ENCODE peak calls at places on chromosomes 16 and 17, in seven cellular contexts. T, Y, O, B, A, J and R are unnamed samples.

GRCh38 chr17:67488161-67488560 is 111.1 kb downstream of the PITPNC1 start:
- DNase-seq in T (no peak), Y (peak; percentile 57), O (no peak), B (no peak), A (no peak), J (peak; percentile 68), R (no peak)

GRCh38 chr16:79257958-79258490 is 342.5 kb downstream of the MAF start:
- DNase-seq in T (no peak), Y (no peak), O (no peak), B (no peak), A (no peak), J (no peak), R (no peak)

GRCh38 chr17:68906638-68907037 is 48.6 kb downstream of the ABCA8 start:
- DNase-seq in T (no peak), Y (no peak), O (peak; percentile 6), B (no peak), A (no peak), J (no peak), R (no peak)

GRCh38 chr16:83774066-83774465 is 33.7 kb upstream of the HSBP1 start:
- DNase-seq in T (no peak), Y (no peak), O (no peak), B (no peak), A (no peak), J (no peak), R (no peak)

GRCh38 chr17:68665373-68665772 is 64.2 kb upstream of the FAM20A start:
- DNase-seq in T (no peak), Y (no peak), O (no peak), B (no peak), A (no peak), J (no peak), R (no peak)

GRCh38 chr17:39548494-39548893 is 59.2 kb downstream of the NEUROD2 start:
- DNase-seq in T (no peak), Y (peak; percentile 36), O (no peak), B (no peak), A (no peak), J (no peak), R (no peak)

GRCh38 chr16:154223-155030 is 2.0 kb downstream of the HBZ start:
- DNase-seq in T (no peak), Y (no peak), O (peak; percentile 28), B (peak; percentile 27), A (peak; percentile 17), J (no peak), R (no peak)

GRCh38 chr16:27642753-27643152 is 92.8 kb downstream of the KATNIP start:
- DNase-seq in T (peak; percentile 11), Y (no peak), O (no peak), B (no peak), A (no peak), J (no peak), R (no peak)

GRCh38 chr17:16466407-16466806 is 25.6 kb downstream of the LRRC75A start:
- DNase-seq in T (no peak), Y (no peak), O (no peak), B (peak; percentile 55), A (no peak), J (no peak), R (no peak)

GRCh38 chr17:50414808-50415207 is 11.2 kb upstream of the ACSF2 start:
- DNase-seq in T (no peak), Y (no peak), O (no peak), B (no peak), A (no peak), J (no peak), R (no peak)

GRCh38 chr17:50364715-50365114 is 8.3 kb downstream of the MRPL27 start:
- DNase-seq in T (no peak), Y (no peak), O (no peak), B (no peak), A (no peak), J (no peak), R (no peak)

GRCh38 chr16:86466695-86467406 is 43.5 kb upstream of the FOXF1 start:
- DNase-seq in T (no peak), Y (no peak), O (no peak), B (peak; percentile 41), A (no peak), J (no peak), R (no peak)

GRCh38 chr16:19167710-19168172 is 299 bp upstream of the SYT17 start:
- DNase-seq in T (no peak), Y (peak; percentile 50), O (peak; percentile 74), B (peak; percentile 83), A (peak; percentile 20), J (peak; percentile 84), R (peak; percentile 13)

GRCh38 chr17:44863254-44863918 is 15.7 kb downstream of the HIGD1B start:
- DNase-seq in T (no peak), Y (no peak), O (no peak), B (no peak), A (no peak), J (no peak), R (no peak)

GRCh38 chr17:4465786-4466185 is 32.0 kb downstream of the SPNS3 start:
- DNase-seq in T (no peak), Y (no peak), O (no peak), B (no peak), A (no peak), J (no peak), R (no peak)